ENCODE peak calls at places on chromosomes 5 and 9, in eight cellular contexts. Q is uterus; J is iPS DF 6.9; A is cardiac muscle cell; D is naive thymus-derived CD4-positive, alpha-beta T cell; B is lung; V is left lung; W is CD4-positive, CD25-positive, alpha-beta regulatory T cell. P is an unnamed sample. For H3K4me1 and H3K27me3, the result is how much of the 10 kb centered on the place peaks cover.

GRCh38 chr5:173069661-173070060 is 13.5 kb downstream of the CREBRF start:
- DNase-seq in Q (no peak), J (no peak), A (no peak), D (no peak), B (no peak), V (no peak), W (no peak), P (no peak)

GRCh38 chr5:91383956-91384300 is 811 bp upstream of the ARRDC3 start:
- DNase-seq in Q (no peak), J (no peak), A (no peak), D (no peak), B (no peak), V (peak), W (peak), P (peak)

GRCh38 chr5:130126748-130127147 is 222.5 kb downstream of the CHSY3 start:
- DNase-seq in Q (no peak), J (no peak), A (no peak), D (no peak), B (no peak), V (no peak), W (no peak), P (no peak)

GRCh38 chr9:129291041-129291501 is 113.0 kb upstream of the IER5L start:
- DNase-seq in Q (peak), J (no peak), A (no peak), D (no peak), B (no peak), V (peak), W (no peak), P (no peak)

GRCh38 chr5:61969761-61970160 is 336.2 kb upstream of the KIF2A start:
- DNase-seq in Q (no peak), J (no peak), A (no peak), D (no peak), B (no peak), V (no peak), W (no peak), P (no peak)

GRCh38 chr5:58983496-58983895 is 400.6 kb downstream of the RAB3C start:
- DNase-seq in Q (no peak), J (no peak), A (peak), D (no peak), B (no peak), V (no peak), W (no peak), P (no peak)

GRCh38 chr5:147912015-147912414 is 5.7 kb upstream of the C5orf46 start:
- DNase-seq in Q (no peak), J (no peak), A (no peak), D (no peak), B (no peak), V (no peak), W (no peak), P (no peak)

GRCh38 chr5:147310059-147310704 is 75.4 kb downstream of the STK32A start:
- DNase-seq in Q (peak), J (no peak), A (no peak), D (no peak), B (peak), V (peak), W (no peak), P (peak)

GRCh38 chr5:177980776-177981175 is 15.3 kb downstream of the PROP1 start:
- DNase-seq in Q (no peak), J (no peak), A (peak), D (no peak), B (no peak), V (no peak), W (no peak), P (peak)

GRCh38 chr5:74072646-74073045 is 446.6 kb downstream of the ARHGEF28 start:
- DNase-seq in Q (no peak), J (no peak), A (no peak), D (no peak), B (no peak), V (no peak), W (no peak), P (no peak)

GRCh38 chr5:147446528-147446927 is 63.3 kb downstream of the DPYSL3 start:
- DNase-seq in Q (no peak), J (no peak), A (no peak), D (no peak), B (no peak), V (no peak), W (no peak), P (peak)

GRCh38 chr5:150774145-150774544 is 4.4 kb upstream of the SMIM3 start:
- DNase-seq in Q (no peak), J (no peak), A (peak), D (no peak), B (no peak), V (no peak), W (no peak), P (no peak)

GRCh38 chr5:102826629-102827028 is 71.5 kb downstream of the PAM start:
- DNase-seq in Q (no peak), J (no peak), A (no peak), D (no peak), B (no peak), V (no peak), W (no peak), P (no peak)

GRCh38 chr9:81557452-81557956 is 131.8 kb downstream of the TLE1 start:
- DNase-seq in Q (no peak), J (no peak), A (no peak), D (no peak), B (no peak), V (no peak), W (no peak), P (no peak)

GRCh38 chr9:77802512-77803293 is 154.6 kb upstream of the GNA14 start:
- DNase-seq in Q (no peak), J (no peak), A (no peak), D (no peak), B (no peak), V (no peak), W (no peak), P (no peak)

GRCh38 chr9:18499987-18500386 is 26.0 kb downstream of the ADAMTSL1 start:
- DNase-seq in Q (no peak), J (no peak), A (peak), D (no peak), B (no peak), V (no peak), W (no peak), P (no peak)

GRCh38 chr5:42005561-42006153 is 80.6 kb downstream of the FBXO4 start:
- DNase-seq in Q (no peak), J (no peak), A (peak), D (no peak), B (no peak), V (no peak), W (peak), P (no peak)

GRCh38 chr9:125483697-125484096 is 222.1 kb downstream of the GAPVD1 start:
- DNase-seq in Q (no peak), J (no peak), A (no peak), D (no peak), B (no peak), V (no peak), W (no peak), P (no peak)

GRCh38 chr5:149605354-149605997 is 24.2 kb downstream of the ARHGEF37 start:
- DNase-seq in Q (no peak), J (no peak), A (no peak), D (no peak), B (no peak), V (no peak), W (no peak), P (no peak)

GRCh38 chr5:33371660-33372059 is 69.1 kb upstream of the TARS1 start:
- DNase-seq in Q (no peak), J (no peak), A (no peak), D (no peak), B (no peak), V (no peak), W (no peak), P (no peak)

GRCh38 chr9:38359297-38359653 is 33.2 kb upstream of the ALDH1B1 start:
- DNase-seq in Q (no peak), J (no peak), A (no peak), D (no peak), B (no peak), V (no peak), W (no peak), P (no peak)

GRCh38 chr5:145260670-145261069 is 574.5 kb downstream of the PRELID2 start:
- DNase-seq in Q (no peak), J (no peak), A (no peak), D (no peak), B (no peak), V (no peak), W (no peak), P (no peak)

GRCh38 chr5:15598294-15598902 is 98.4 kb downstream of the FBXL7 start:
- DNase-seq in Q (no peak), J (peak), A (peak), D (no peak), B (no peak), V (no peak), W (peak), P (peak)

GRCh38 chr5:143541943-143542797 is 138.7 kb upstream of the NR3C1 start:
- DNase-seq in Q (no peak), J (no peak), A (no peak), D (no peak), B (no peak), V (no peak), W (no peak), P (no peak)

GRCh38 chr5:56851258-56851941 is 36.1 kb downstream of the MAP3K1 start:
- DNase-seq in Q (no peak), J (no peak), A (no peak), D (no peak), B (no peak), V (no peak), W (no peak), P (no peak)

GRCh38 chr5:15440434-15440833 is 59.5 kb upstream of the FBXL7 start:
- DNase-seq in Q (no peak), J (no peak), A (no peak), D (no peak), B (no peak), V (no peak), W (no peak), P (no peak)

GRCh38 chr5:45252991-45253390 is 443.2 kb downstream of the HCN1 start:
- DNase-seq in Q (no peak), J (no peak), A (peak), D (no peak), B (no peak), V (no peak), W (no peak), P (no peak)

GRCh38 chr9:113620377-113621161 is 157.0 kb downstream of the RGS3 start:
- DNase-seq in Q (peak), J (peak), A (peak), D (peak), B (peak), V (peak), W (no peak), P (peak)

GRCh38 chr9:113620016-113620376 is 156.5 kb downstream of the RGS3 start:
- DNase-seq in Q (no peak), J (no peak), A (no peak), D (peak), B (no peak), V (no peak), W (no peak), P (no peak)

GRCh38 chr9:113622600-113623400 is 159.3 kb downstream of the RGS3 start:
- DNase-seq in Q (no peak), J (peak), A (peak), D (peak), B (no peak), V (no peak), W (peak), P (no peak)

GRCh38 chr9:113622038-113622437 is 158.5 kb downstream of the RGS3 start:
- DNase-seq in Q (no peak), J (no peak), A (no peak), D (peak), B (no peak), V (no peak), W (no peak), P (no peak)

DNA sequence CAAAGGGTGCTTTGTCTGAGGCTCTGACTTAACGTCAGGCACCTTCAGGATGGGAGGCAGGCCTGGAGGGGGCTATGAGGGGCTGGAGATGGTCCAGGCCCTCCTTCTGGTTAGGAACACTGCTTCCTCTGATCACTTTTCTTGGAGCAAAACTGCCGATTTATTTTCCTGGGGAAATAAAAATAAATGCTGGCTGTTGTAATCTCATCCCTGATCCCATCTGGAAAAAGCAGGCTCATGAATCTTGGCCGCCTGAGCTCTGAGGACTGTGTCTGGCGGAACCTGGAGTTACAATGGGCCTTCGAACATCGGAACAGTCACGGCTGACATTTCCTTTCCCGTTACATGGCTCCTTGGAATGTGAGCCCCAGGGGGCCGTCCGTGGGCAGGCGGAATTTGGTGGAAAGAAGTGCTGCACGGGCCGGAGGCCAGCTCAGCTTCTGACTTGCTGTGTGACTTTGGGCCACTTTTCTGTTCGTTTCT is 157.8 kb downstream of the RGS3 start:
- DNase-seq in Q (peak), J (no peak), A (no peak), D (peak), B (no peak), V (no peak), W (no peak), P (peak)
- H3K4me1 ChIP-seq in Q (under half), J (under half), A (under half), D (under half), B (under half), V (under half), W (under half), P (under half)

DNA sequence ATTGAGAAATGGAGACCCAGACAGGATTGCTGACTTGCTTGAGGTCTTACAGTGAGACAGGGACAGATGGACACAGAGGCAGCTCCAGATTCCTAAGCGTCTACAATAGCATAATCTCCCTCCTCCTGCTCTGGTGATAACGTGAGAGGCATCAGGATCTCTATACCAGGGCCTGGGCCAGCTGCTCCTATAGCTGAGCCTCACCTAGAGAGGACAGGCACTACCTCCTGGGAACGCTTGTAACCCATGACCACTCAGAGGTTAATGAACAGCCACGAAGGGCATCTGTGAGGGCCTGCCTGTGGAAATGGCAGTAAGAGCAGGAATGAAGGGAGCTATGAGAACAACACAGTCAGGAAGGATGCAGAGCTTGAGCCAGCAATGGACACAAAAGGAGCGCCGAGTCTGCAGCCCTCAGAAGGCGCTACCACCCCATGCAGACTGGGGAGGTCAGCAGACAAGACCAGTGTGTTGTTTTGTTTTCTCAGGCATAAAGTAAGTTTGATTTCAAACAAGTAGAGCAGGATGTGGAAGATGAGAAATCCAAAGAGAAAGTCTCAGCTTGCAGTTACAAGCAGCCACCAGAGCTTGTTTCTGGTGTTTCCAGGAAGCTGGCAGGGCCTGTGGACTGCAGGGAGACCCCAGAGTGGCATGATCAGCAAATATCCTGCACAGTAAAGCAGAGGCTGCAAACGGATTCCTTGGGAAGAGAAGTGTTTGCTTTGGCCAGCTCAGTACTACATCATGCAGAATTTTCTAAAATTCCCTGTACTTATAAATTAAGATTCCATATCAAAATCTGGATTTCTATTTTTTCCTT is 17.4 kb downstream of the ANKS6 start:
- DNase-seq in Q (no peak), J (no peak), A (no peak), D (peak), B (peak), V (no peak), W (no peak), P (no peak)
- H3K27ac ChIP-seq in Q (no peak), J (no peak), A (no peak), D (no peak), B (peak), V (peak), W (no peak), P (no peak)

DNA sequence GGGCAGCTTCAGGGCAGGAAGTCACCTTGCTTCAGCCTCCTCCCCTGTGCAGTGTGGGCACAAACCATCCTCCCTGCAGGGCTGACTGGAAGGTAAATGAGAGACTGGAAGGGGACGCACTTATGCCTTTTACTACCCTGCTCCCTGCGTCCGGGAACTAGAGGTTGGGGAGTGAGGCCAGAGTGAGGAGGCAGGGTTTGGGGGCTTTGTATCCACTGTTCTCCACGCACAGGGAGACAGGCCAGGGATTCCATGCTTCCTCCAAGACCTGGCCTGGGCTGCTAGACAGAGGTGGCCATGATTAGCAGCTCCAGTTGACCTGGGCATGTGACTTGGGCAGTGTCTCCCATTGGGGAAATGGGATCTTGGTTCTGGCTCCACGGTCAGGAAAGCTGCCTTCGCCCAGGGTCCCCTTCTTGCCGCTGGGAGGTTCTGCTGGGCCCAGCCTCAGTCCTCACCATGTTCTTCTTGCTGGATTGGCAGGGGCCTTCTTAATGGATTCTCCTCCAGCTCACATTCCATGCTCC is 37.0 kb upstream of the PSD2 start:
- DNase-seq in Q (no peak), J (no peak), A (no peak), D (no peak), B (no peak), V (no peak), W (no peak), P (no peak)
- H3K27me3 ChIP-seq in Q (under half), J (under half), A (under half), D (under half), B (under half), V (half or more), W (under half), P (under half)

DNA sequence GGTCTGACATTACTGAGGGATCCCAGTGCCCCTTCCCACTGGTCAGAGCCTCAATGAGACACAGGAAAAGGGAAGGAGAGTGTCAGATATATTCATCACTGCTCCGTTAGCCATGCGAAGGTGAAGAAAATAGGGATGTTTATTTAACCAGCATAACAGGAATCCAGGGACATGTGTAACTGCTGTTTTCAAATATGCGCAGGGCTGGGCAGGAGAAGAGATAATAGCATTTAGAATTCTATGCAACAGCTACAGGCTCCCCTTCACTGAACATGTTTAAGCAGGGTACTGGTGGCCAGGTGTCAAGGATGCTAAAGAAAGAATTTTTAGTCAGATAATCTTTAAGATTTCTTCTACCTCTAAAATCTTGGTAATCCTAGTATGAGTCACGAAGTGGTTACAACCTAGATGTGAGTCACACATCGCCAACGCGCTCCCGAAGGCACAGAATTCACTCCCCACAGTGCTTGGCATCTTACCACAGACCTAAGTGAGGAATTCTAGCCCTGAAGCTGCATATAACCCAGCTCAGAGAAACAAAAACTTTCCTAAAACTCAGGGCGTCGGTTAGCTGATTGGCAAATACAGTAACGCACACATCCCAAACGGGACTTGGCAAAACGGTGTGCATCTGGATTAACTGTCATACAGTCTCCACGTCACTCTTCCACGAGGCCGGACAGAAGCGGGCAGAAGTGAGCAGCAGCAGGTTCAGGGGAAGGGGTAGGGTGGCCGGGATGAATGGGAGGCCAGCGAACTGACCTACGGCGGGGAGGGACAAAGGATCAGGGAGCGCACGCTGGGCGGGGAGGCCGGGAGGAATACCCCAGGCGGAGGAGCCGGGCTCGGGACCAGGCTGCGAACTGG is 1.1 kb downstream of the CTNNAL1 start:
- DNase-seq in Q (peak), J (peak), A (peak), D (peak), B (peak), V (peak), W (peak), P (peak)
- H3K4me1 ChIP-seq in Q (under half), J (under half), A (under half), D (under half), B (under half), V (under half), W (under half), P (under half)

P was measured in testis.